ENCODE peak calls at places on chromosomes 13 and 19, in seven cellular contexts. One of them, this sample, is unnamed.

GRCh38 chr13:41222259-41222852 is 28.0 kb upstream of the KBTBD7 start:
- DNase-seq in WTC11: peak
- DNase-seq in endothelial cell: peak
- DNase-seq in activated CD4-positive, alpha-beta T cell treated with anti-CD3 and anti-CD28 coated beads for 48 hours: peak
- DNase-seq in Calu3: peak
- DNase-seq in AG08395: peak
- DNase-seq in mesothelial cell of epicardium: no peak
- DNase-seq in this sample: peak

GRCh38 chr13:83825676-83826075 is 56.6 kb downstream of the SLITRK1 start:
- DNase-seq in WTC11: no peak
- DNase-seq in activated CD4-positive, alpha-beta T cell treated with anti-CD3 and anti-CD28 coated beads for 48 hours: no peak
- DNase-seq in AG08395: no peak
- DNase-seq in endothelial cell: no peak
- DNase-seq in mesothelial cell of epicardium: no peak
- DNase-seq in Calu3: no peak
- DNase-seq in this sample: no peak

GRCh38 chr13:102901615-102902305 is 55.9 kb downstream of the ERCC5 start:
- DNase-seq in activated CD4-positive, alpha-beta T cell treated with anti-CD3 and anti-CD28 coated beads for 48 hours: no peak
- DNase-seq in WTC11: no peak
- DNase-seq in AG08395: no peak
- DNase-seq in endothelial cell: no peak
- DNase-seq in mesothelial cell of epicardium: no peak
- DNase-seq in Calu3: no peak
- DNase-seq in this sample: no peak

GRCh38 chr13:33375421-33375820 is 89.9 kb upstream of the STARD13 start:
- DNase-seq in mesothelial cell of epicardium: no peak
- DNase-seq in endothelial cell: no peak
- DNase-seq in activated CD4-positive, alpha-beta T cell treated with anti-CD3 and anti-CD28 coated beads for 48 hours: no peak
- DNase-seq in AG08395: no peak
- DNase-seq in WTC11: no peak
- DNase-seq in Calu3: no peak
- DNase-seq in this sample: no peak

GRCh38 chr19:58554494-58555368 is at the start of gene CHMP2A:
- DNase-seq in endothelial cell: peak
- DNase-seq in activated CD4-positive, alpha-beta T cell treated with anti-CD3 and anti-CD28 coated beads for 48 hours: peak
- DNase-seq in AG08395: peak
- DNase-seq in WTC11: peak
- DNase-seq in mesothelial cell of epicardium: peak
- DNase-seq in Calu3: peak
- DNase-seq in this sample: peak

GRCh38 chr19:48258350-48258749 is 2.6 kb upstream of the CARD8 start:
- DNase-seq in activated CD4-positive, alpha-beta T cell treated with anti-CD3 and anti-CD28 coated beads for 48 hours: peak
- DNase-seq in Calu3: no peak
- DNase-seq in endothelial cell: no peak
- DNase-seq in WTC11: no peak
- DNase-seq in AG08395: no peak
- DNase-seq in mesothelial cell of epicardium: no peak
- DNase-seq in this sample: no peak

GRCh38 chr13:34357435-34358232 is 539.7 kb downstream of the RFC3 start:
- DNase-seq in endothelial cell: no peak
- DNase-seq in mesothelial cell of epicardium: no peak
- DNase-seq in activated CD4-positive, alpha-beta T cell treated with anti-CD3 and anti-CD28 coated beads for 48 hours: no peak
- DNase-seq in WTC11: no peak
- DNase-seq in Calu3: no peak
- DNase-seq in AG08395: peak
- DNase-seq in this sample: no peak

GRCh38 chr13:110503037-110503901 is 58.3 kb downstream of the RAB20 start:
- DNase-seq in Calu3: no peak
- DNase-seq in WTC11: no peak
- DNase-seq in mesothelial cell of epicardium: no peak
- DNase-seq in AG08395: peak
- DNase-seq in endothelial cell: no peak
- DNase-seq in activated CD4-positive, alpha-beta T cell treated with anti-CD3 and anti-CD28 coated beads for 48 hours: no peak
- DNase-seq in this sample: no peak

GRCh38 chr19:42276284-42276683 is 7.2 kb downstream of the CIC start:
- DNase-seq in activated CD4-positive, alpha-beta T cell treated with anti-CD3 and anti-CD28 coated beads for 48 hours: no peak
- DNase-seq in AG08395: no peak
- DNase-seq in Calu3: no peak
- DNase-seq in endothelial cell: no peak
- DNase-seq in WTC11: no peak
- DNase-seq in mesothelial cell of epicardium: no peak
- DNase-seq in this sample: no peak

GRCh38 chr13:114073881-114074551 is 58.4 kb downstream of the RASA3 start:
- DNase-seq in endothelial cell: no peak
- DNase-seq in Calu3: no peak
- DNase-seq in activated CD4-positive, alpha-beta T cell treated with anti-CD3 and anti-CD28 coated beads for 48 hours: no peak
- DNase-seq in AG08395: no peak
- DNase-seq in WTC11: no peak
- DNase-seq in mesothelial cell of epicardium: no peak
- DNase-seq in this sample: no peak

GRCh38 chr13:83753912-83754624 is 128.2 kb downstream of the SLITRK1 start:
- DNase-seq in activated CD4-positive, alpha-beta T cell treated with anti-CD3 and anti-CD28 coated beads for 48 hours: no peak
- DNase-seq in WTC11: no peak
- DNase-seq in mesothelial cell of epicardium: no peak
- DNase-seq in Calu3: no peak
- DNase-seq in endothelial cell: no peak
- DNase-seq in AG08395: no peak
- DNase-seq in this sample: no peak

GRCh38 chr13:43686557-43686956 is 100.2 kb downstream of the ENOX1 start:
- DNase-seq in mesothelial cell of epicardium: no peak
- DNase-seq in AG08395: peak
- DNase-seq in Calu3: no peak
- DNase-seq in activated CD4-positive, alpha-beta T cell treated with anti-CD3 and anti-CD28 coated beads for 48 hours: no peak
- DNase-seq in WTC11: no peak
- DNase-seq in endothelial cell: no peak
- DNase-seq in this sample: peak

GRCh38 chr13:99878921-99879610 is 92.5 kb downstream of the ZIC5 start:
- DNase-seq in Calu3: no peak
- DNase-seq in activated CD4-positive, alpha-beta T cell treated with anti-CD3 and anti-CD28 coated beads for 48 hours: no peak
- DNase-seq in endothelial cell: no peak
- DNase-seq in mesothelial cell of epicardium: no peak
- DNase-seq in WTC11: no peak
- DNase-seq in AG08395: no peak
- DNase-seq in this sample: no peak

GRCh38 chr13:113938246-113938645 is 35.6 kb downstream of the C13orf46 start:
- DNase-seq in endothelial cell: no peak
- DNase-seq in activated CD4-positive, alpha-beta T cell treated with anti-CD3 and anti-CD28 coated beads for 48 hours: no peak
- DNase-seq in mesothelial cell of epicardium: no peak
- DNase-seq in AG08395: no peak
- DNase-seq in Calu3: no peak
- DNase-seq in WTC11: no peak
- DNase-seq in this sample: no peak

GRCh38 chr13:40377783-40378182 is 288.7 kb downstream of the FOXO1 start:
- DNase-seq in endothelial cell: no peak
- DNase-seq in AG08395: peak
- DNase-seq in mesothelial cell of epicardium: no peak
- DNase-seq in Calu3: peak
- DNase-seq in activated CD4-positive, alpha-beta T cell treated with anti-CD3 and anti-CD28 coated beads for 48 hours: peak
- DNase-seq in WTC11: no peak
- DNase-seq in this sample: no peak

GRCh38 chr19:7211191-7211988 is 82.8 kb downstream of the INSR start:
- DNase-seq in activated CD4-positive, alpha-beta T cell treated with anti-CD3 and anti-CD28 coated beads for 48 hours: no peak
- DNase-seq in WTC11: no peak
- DNase-seq in Calu3: no peak
- DNase-seq in AG08395: no peak
- DNase-seq in endothelial cell: no peak
- DNase-seq in mesothelial cell of epicardium: no peak
- DNase-seq in this sample: no peak

GRCh38 chr19:35305181-35305580 is 13.2 kb downstream of the MAG start:
- DNase-seq in endothelial cell: no peak
- DNase-seq in mesothelial cell of epicardium: no peak
- DNase-seq in Calu3: no peak
- DNase-seq in AG08395: no peak
- DNase-seq in activated CD4-positive, alpha-beta T cell treated with anti-CD3 and anti-CD28 coated beads for 48 hours: no peak
- DNase-seq in WTC11: no peak
- DNase-seq in this sample: no peak

GRCh38 chr19:27796540-27796939 is 1416.4 kb downstream of the UQCRFS1 start:
- DNase-seq in Calu3: no peak
- DNase-seq in AG08395: no peak
- DNase-seq in WTC11: no peak
- DNase-seq in activated CD4-positive, alpha-beta T cell treated with anti-CD3 and anti-CD28 coated beads for 48 hours: no peak
- DNase-seq in endothelial cell: no peak
- DNase-seq in mesothelial cell of epicardium: no peak
- DNase-seq in this sample: no peak

GRCh38 chr13:19596960-19597361 is 35.6 kb upstream of the TPTE2 start:
- DNase-seq in Calu3: peak
- DNase-seq in AG08395: no peak
- DNase-seq in WTC11: no peak
- DNase-seq in activated CD4-positive, alpha-beta T cell treated with anti-CD3 and anti-CD28 coated beads for 48 hours: no peak
- DNase-seq in mesothelial cell of epicardium: no peak
- DNase-seq in endothelial cell: no peak
- DNase-seq in this sample: peak

GRCh38 chr19:47663435-47663910 is 49.7 kb upstream of the EHD2 start:
- DNase-seq in endothelial cell: no peak
- DNase-seq in AG08395: peak
- DNase-seq in Calu3: peak
- DNase-seq in activated CD4-positive, alpha-beta T cell treated with anti-CD3 and anti-CD28 coated beads for 48 hours: no peak
- DNase-seq in WTC11: no peak
- DNase-seq in mesothelial cell of epicardium: no peak
- DNase-seq in this sample: no peak

GRCh38 chr19:11452814-11453335 is 17.4 kb downstream of the PRKCSH start:
- DNase-seq in WTC11: no peak
- DNase-seq in activated CD4-positive, alpha-beta T cell treated with anti-CD3 and anti-CD28 coated beads for 48 hours: no peak
- DNase-seq in mesothelial cell of epicardium: no peak
- DNase-seq in endothelial cell: no peak
- DNase-seq in Calu3: no peak
- DNase-seq in AG08395: no peak
- DNase-seq in this sample: no peak

GRCh38 chr19:4583961-4584669 is 24.6 kb upstream of the SEMA6B start:
- DNase-seq in AG08395: peak
- DNase-seq in mesothelial cell of epicardium: peak
- DNase-seq in endothelial cell: peak
- DNase-seq in activated CD4-positive, alpha-beta T cell treated with anti-CD3 and anti-CD28 coated beads for 48 hours: peak
- DNase-seq in WTC11: peak
- DNase-seq in Calu3: peak
- DNase-seq in this sample: no peak

GRCh38 chr19:17183271-17183757 is 31.8 kb upstream of the USE1 start:
- DNase-seq in mesothelial cell of epicardium: no peak
- DNase-seq in activated CD4-positive, alpha-beta T cell treated with anti-CD3 and anti-CD28 coated beads for 48 hours: peak
- DNase-seq in endothelial cell: no peak
- DNase-seq in WTC11: no peak
- DNase-seq in AG08395: no peak
- DNase-seq in Calu3: no peak
- DNase-seq in this sample: no peak

GRCh38 chr13:31022491-31022890 is 90.0 kb downstream of the TEX26 start:
- DNase-seq in WTC11: no peak
- DNase-seq in Calu3: no peak
- DNase-seq in AG08395: no peak
- DNase-seq in mesothelial cell of epicardium: no peak
- DNase-seq in endothelial cell: no peak
- DNase-seq in activated CD4-positive, alpha-beta T cell treated with anti-CD3 and anti-CD28 coated beads for 48 hours: no peak
- DNase-seq in this sample: no peak

GRCh38 chr13:87235621-87236020 is 435.6 kb upstream of the SLITRK5 start:
- DNase-seq in endothelial cell: no peak
- DNase-seq in activated CD4-positive, alpha-beta T cell treated with anti-CD3 and anti-CD28 coated beads for 48 hours: no peak
- DNase-seq in Calu3: no peak
- DNase-seq in AG08395: no peak
- DNase-seq in mesothelial cell of epicardium: no peak
- DNase-seq in WTC11: no peak
- DNase-seq in this sample: no peak

GRCh38 chr13:107680115-107680514 is 535.2 kb downstream of the LIG4 start:
- DNase-seq in WTC11: no peak
- DNase-seq in activated CD4-positive, alpha-beta T cell treated with anti-CD3 and anti-CD28 coated beads for 48 hours: no peak
- DNase-seq in mesothelial cell of epicardium: no peak
- DNase-seq in endothelial cell: no peak
- DNase-seq in Calu3: no peak
- DNase-seq in AG08395: no peak
- DNase-seq in this sample: no peak

GRCh38 chr19:48844472-48844871 is 8.2 kb upstream of the HSD17B14 start:
- DNase-seq in endothelial cell: no peak
- DNase-seq in WTC11: no peak
- DNase-seq in AG08395: peak
- DNase-seq in activated CD4-positive, alpha-beta T cell treated with anti-CD3 and anti-CD28 coated beads for 48 hours: peak
- DNase-seq in mesothelial cell of epicardium: no peak
- DNase-seq in Calu3: no peak
- DNase-seq in this sample: peak

GRCh38 chr13:81184556-81185265 is 843.8 kb upstream of the SPRY2 start:
- DNase-seq in mesothelial cell of epicardium: no peak
- DNase-seq in AG08395: no peak
- DNase-seq in activated CD4-positive, alpha-beta T cell treated with anti-CD3 and anti-CD28 coated beads for 48 hours: no peak
- DNase-seq in Calu3: no peak
- DNase-seq in WTC11: no peak
- DNase-seq in endothelial cell: no peak
- DNase-seq in this sample: no peak

GRCh38 chr19:49499030-49499670 is 2.9 kb downstream of the RPS11 start:
- DNase-seq in WTC11: no peak
- DNase-seq in endothelial cell: no peak
- DNase-seq in activated CD4-positive, alpha-beta T cell treated with anti-CD3 and anti-CD28 coated beads for 48 hours: peak
- DNase-seq in mesothelial cell of epicardium: no peak
- DNase-seq in AG08395: no peak
- DNase-seq in Calu3: no peak
- DNase-seq in this sample: no peak

GRCh38 chr19:5430237-5430636 is 25.0 kb upstream of the ZNRF4 start:
- DNase-seq in WTC11: peak
- DNase-seq in activated CD4-positive, alpha-beta T cell treated with anti-CD3 and anti-CD28 coated beads for 48 hours: no peak
- DNase-seq in AG08395: no peak
- DNase-seq in Calu3: no peak
- DNase-seq in endothelial cell: no peak
- DNase-seq in mesothelial cell of epicardium: no peak
- DNase-seq in this sample: no peak

GRCh38 chr13:51636349-51636890 is 52.2 kb downstream of the WDFY2 start:
- DNase-seq in WTC11: no peak
- DNase-seq in activated CD4-positive, alpha-beta T cell treated with anti-CD3 and anti-CD28 coated beads for 48 hours: no peak
- DNase-seq in Calu3: no peak
- DNase-seq in AG08395: no peak
- DNase-seq in mesothelial cell of epicardium: no peak
- DNase-seq in endothelial cell: no peak
- DNase-seq in this sample: peak

GRCh38 chr19:33758541-33759013 is 38.1 kb upstream of the KCTD15 start:
- DNase-seq in mesothelial cell of epicardium: no peak
- DNase-seq in AG08395: no peak
- DNase-seq in WTC11: no peak
- DNase-seq in endothelial cell: no peak
- DNase-seq in Calu3: no peak
- DNase-seq in activated CD4-positive, alpha-beta T cell treated with anti-CD3 and anti-CD28 coated beads for 48 hours: no peak
- DNase-seq in this sample: peak

GRCh38 chr19:51194527-51195315 is 30.2 kb upstream of the CD33 start:
- DNase-seq in endothelial cell: no peak
- DNase-seq in Calu3: peak
- DNase-seq in AG08395: no peak
- DNase-seq in activated CD4-positive, alpha-beta T cell treated with anti-CD3 and anti-CD28 coated beads for 48 hours: no peak
- DNase-seq in WTC11: no peak
- DNase-seq in mesothelial cell of epicardium: no peak
- DNase-seq in this sample: no peak

GRCh38 chr19:5243878-5244277 is 96.7 kb downstream of the PTPRS start:
- DNase-seq in activated CD4-positive, alpha-beta T cell treated with anti-CD3 and anti-CD28 coated beads for 48 hours: no peak
- DNase-seq in WTC11: no peak
- DNase-seq in endothelial cell: no peak
- DNase-seq in mesothelial cell of epicardium: no peak
- DNase-seq in Calu3: no peak
- DNase-seq in AG08395: no peak
- DNase-seq in this sample: no peak

GRCh38 chr13:99145461-99145860 is 55.2 kb upstream of the UBAC2 start:
- DNase-seq in mesothelial cell of epicardium: no peak
- DNase-seq in Calu3: no peak
- DNase-seq in AG08395: no peak
- DNase-seq in WTC11: no peak
- DNase-seq in endothelial cell: no peak
- DNase-seq in activated CD4-positive, alpha-beta T cell treated with anti-CD3 and anti-CD28 coated beads for 48 hours: no peak
- DNase-seq in this sample: no peak

GRCh38 chr19:56692496-56692895 is 20.9 kb upstream of the ZNF835 start:
- DNase-seq in endothelial cell: no peak
- DNase-seq in activated CD4-positive, alpha-beta T cell treated with anti-CD3 and anti-CD28 coated beads for 48 hours: no peak
- DNase-seq in WTC11: no peak
- DNase-seq in Calu3: no peak
- DNase-seq in AG08395: no peak
- DNase-seq in mesothelial cell of epicardium: no peak
- DNase-seq in this sample: no peak

GRCh38 chr13:63305641-63306133 is 1890.0 kb upstream of the PCDH20 start:
- DNase-seq in mesothelial cell of epicardium: no peak
- DNase-seq in Calu3: no peak
- DNase-seq in activated CD4-positive, alpha-beta T cell treated with anti-CD3 and anti-CD28 coated beads for 48 hours: no peak
- DNase-seq in endothelial cell: no peak
- DNase-seq in AG08395: no peak
- DNase-seq in WTC11: peak
- DNase-seq in this sample: no peak

This sample was measured in A549.